ENCODE peak calls at places on chromosomes 2 and 18, in ten cellular contexts. One of them, this sample, is unnamed. For H3K4me1, the result is how much of the 10 kb centered on the place peaks cover.

GRCh38 chr2:131077182-131077846 is 15.9 kb downstream of the FAM168B start:
- DNase-seq in H9: no peak
- DNase-seq in colonic mucosa: no peak
- DNase-seq in DND-41: no peak
- DNase-seq in fibroblast of lung: no peak
- DNase-seq in gastrocnemius medialis: peak
- DNase-seq in tibial artery: no peak
- DNase-seq in OCI-LY7: no peak
- DNase-seq in Peyer's patch: no peak
- DNase-seq in ascending aorta: no peak
- DNase-seq in this sample: no peak

GRCh38 chr18:12060182-12060870 is 33.3 kb upstream of the ANKRD62 start:
- DNase-seq in H9: no peak
- DNase-seq in colonic mucosa: no peak
- DNase-seq in DND-41: no peak
- DNase-seq in fibroblast of lung: no peak
- DNase-seq in gastrocnemius medialis: no peak
- DNase-seq in tibial artery: no peak
- DNase-seq in OCI-LY7: peak
- DNase-seq in Peyer's patch: no peak
- DNase-seq in ascending aorta: no peak
- DNase-seq in this sample: no peak

GRCh38 chr2:216115224-216115582 is 6.1 kb downstream of the XRCC5 start:
- DNase-seq in H9: no peak
- DNase-seq in colonic mucosa: no peak
- DNase-seq in DND-41: peak
- DNase-seq in fibroblast of lung: no peak
- DNase-seq in gastrocnemius medialis: no peak
- DNase-seq in tibial artery: no peak
- DNase-seq in OCI-LY7: peak
- DNase-seq in Peyer's patch: no peak
- DNase-seq in ascending aorta: no peak
- DNase-seq in this sample: no peak

GRCh38 chr18:63578357-63578958 is 8.7 kb upstream of the SERPINB13 start:
- DNase-seq in H9: peak
- DNase-seq in colonic mucosa: peak
- DNase-seq in DND-41: peak
- DNase-seq in fibroblast of lung: peak
- DNase-seq in gastrocnemius medialis: no peak
- DNase-seq in tibial artery: no peak
- DNase-seq in OCI-LY7: peak
- DNase-seq in Peyer's patch: no peak
- DNase-seq in ascending aorta: no peak
- DNase-seq in this sample: no peak

GRCh38 chr18:616380-616995 is 19.7 kb downstream of the CLUL1 start:
- DNase-seq in H9: no peak
- DNase-seq in colonic mucosa: no peak
- DNase-seq in DND-41: no peak
- DNase-seq in fibroblast of lung: peak
- DNase-seq in gastrocnemius medialis: no peak
- DNase-seq in tibial artery: no peak
- DNase-seq in OCI-LY7: peak
- DNase-seq in Peyer's patch: no peak
- DNase-seq in ascending aorta: no peak
- DNase-seq in this sample: no peak

GRCh38 chr2:22002066-22002465 is 878.3 kb downstream of the TDRD15 start:
- DNase-seq in H9: no peak
- DNase-seq in colonic mucosa: no peak
- DNase-seq in DND-41: no peak
- DNase-seq in fibroblast of lung: no peak
- DNase-seq in gastrocnemius medialis: no peak
- DNase-seq in tibial artery: no peak
- DNase-seq in OCI-LY7: no peak
- DNase-seq in Peyer's patch: no peak
- DNase-seq in ascending aorta: no peak
- DNase-seq in this sample: no peak

GRCh38 chr2:56184500-56184996 is 758 bp downstream of the CCDC85A start:
- DNase-seq in H9: peak
- DNase-seq in colonic mucosa: peak
- DNase-seq in DND-41: no peak
- DNase-seq in fibroblast of lung: no peak
- DNase-seq in gastrocnemius medialis: no peak
- DNase-seq in tibial artery: no peak
- DNase-seq in OCI-LY7: no peak
- DNase-seq in Peyer's patch: no peak
- DNase-seq in ascending aorta: no peak
- DNase-seq in this sample: no peak

GRCh38 chr18:2589345-2590060 is 18.1 kb downstream of the NDC80 start:
- DNase-seq in H9: no peak
- DNase-seq in colonic mucosa: no peak
- DNase-seq in DND-41: no peak
- DNase-seq in fibroblast of lung: no peak
- DNase-seq in gastrocnemius medialis: no peak
- DNase-seq in tibial artery: no peak
- DNase-seq in OCI-LY7: no peak
- DNase-seq in Peyer's patch: no peak
- DNase-seq in ascending aorta: no peak
- DNase-seq in this sample: no peak

GRCh38 chr18:21656402-21656801 is 44.3 kb downstream of the SNRPD1 start:
- DNase-seq in H9: no peak
- DNase-seq in colonic mucosa: no peak
- DNase-seq in DND-41: no peak
- DNase-seq in fibroblast of lung: peak
- DNase-seq in gastrocnemius medialis: no peak
- DNase-seq in tibial artery: no peak
- DNase-seq in OCI-LY7: no peak
- DNase-seq in Peyer's patch: no peak
- DNase-seq in ascending aorta: no peak
- DNase-seq in this sample: no peak

GRCh38 chr2:86073225-86073624 is 32.5 kb downstream of the POLR1A start:
- DNase-seq in H9: no peak
- DNase-seq in colonic mucosa: no peak
- DNase-seq in DND-41: no peak
- DNase-seq in fibroblast of lung: no peak
- DNase-seq in gastrocnemius medialis: no peak
- DNase-seq in tibial artery: no peak
- DNase-seq in OCI-LY7: no peak
- DNase-seq in Peyer's patch: no peak
- DNase-seq in ascending aorta: no peak
- DNase-seq in this sample: no peak
- H3K27ac ChIP-seq in H9: no peak
- H3K27ac ChIP-seq in colonic mucosa: no peak
- H3K27ac ChIP-seq in DND-41: peak
- H3K27ac ChIP-seq in fibroblast of lung: no peak
- H3K27ac ChIP-seq in gastrocnemius medialis: peak
- H3K27ac ChIP-seq in tibial artery: peak
- H3K27ac ChIP-seq in OCI-LY7: no peak
- H3K27ac ChIP-seq in Peyer's patch: no peak
- H3K27ac ChIP-seq in ascending aorta: peak
- H3K27ac ChIP-seq in this sample: no peak

DNA sequence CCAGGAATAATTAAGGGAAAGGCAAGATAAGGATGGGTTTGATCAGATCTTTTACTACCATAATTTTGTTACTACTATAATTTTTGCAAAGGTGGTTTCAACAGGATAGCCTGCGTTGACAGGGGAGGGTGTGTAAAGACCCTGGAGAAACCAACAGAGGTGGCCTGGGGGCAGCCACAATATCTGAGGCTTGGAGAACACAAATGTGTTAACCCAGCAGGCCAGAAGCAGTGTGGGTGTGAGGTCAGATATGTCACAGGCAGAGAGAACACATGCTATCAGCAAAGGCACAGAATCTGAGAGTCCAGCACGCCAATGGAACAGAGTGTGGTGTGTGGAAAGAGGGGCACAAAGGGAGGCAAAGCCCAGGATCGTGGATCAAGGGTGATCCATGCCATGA is 399.4 kb upstream of the TRIB2 start:
- DNase-seq in H9: no peak
- DNase-seq in colonic mucosa: no peak
- DNase-seq in DND-41: no peak
- DNase-seq in fibroblast of lung: no peak
- DNase-seq in gastrocnemius medialis: no peak
- DNase-seq in tibial artery: no peak
- DNase-seq in OCI-LY7: no peak
- DNase-seq in Peyer's patch: no peak
- DNase-seq in ascending aorta: no peak
- DNase-seq in this sample: no peak
- H3K4me1 ChIP-seq in H9: under half
- H3K4me1 ChIP-seq in colonic mucosa: under half
- H3K4me1 ChIP-seq in DND-41: under half
- H3K4me1 ChIP-seq in fibroblast of lung: under half
- H3K4me1 ChIP-seq in gastrocnemius medialis: under half
- H3K4me1 ChIP-seq in tibial artery: under half
- H3K4me1 ChIP-seq in OCI-LY7: under half
- H3K4me1 ChIP-seq in Peyer's patch: under half
- H3K4me1 ChIP-seq in ascending aorta: under half
- H3K4me1 ChIP-seq in this sample: under half

DNA sequence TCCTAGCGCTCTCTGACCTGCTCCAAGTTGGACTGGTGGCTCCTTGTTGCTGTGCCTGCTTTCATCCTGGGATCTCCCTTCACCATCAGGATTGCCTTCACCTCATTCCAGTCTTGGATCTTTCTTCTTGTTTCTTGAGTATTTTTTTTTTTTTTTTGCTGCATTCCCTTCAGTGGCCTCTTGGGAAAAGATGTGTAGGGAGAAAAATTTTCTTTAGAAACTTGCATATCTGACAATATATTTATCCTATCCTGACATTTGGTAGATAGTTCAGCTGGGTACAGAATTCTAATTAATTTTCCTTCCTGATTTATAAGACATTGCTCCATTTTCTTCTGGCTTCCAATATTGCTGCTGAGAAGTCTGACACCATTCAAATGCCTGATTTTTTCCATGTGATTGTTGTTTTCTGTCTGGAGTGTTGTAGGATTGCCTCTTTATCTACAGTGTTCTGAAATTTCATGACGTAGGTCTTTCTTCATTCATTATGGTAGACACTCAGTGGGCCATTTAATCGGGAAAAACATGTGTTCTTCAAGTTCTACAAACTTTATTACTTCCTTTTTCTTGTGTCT is 23.0 kb upstream of the IL1A start:
- DNase-seq in H9: no peak
- DNase-seq in colonic mucosa: no peak
- DNase-seq in DND-41: no peak
- DNase-seq in fibroblast of lung: no peak
- DNase-seq in gastrocnemius medialis: no peak
- DNase-seq in tibial artery: no peak
- DNase-seq in OCI-LY7: no peak
- DNase-seq in Peyer's patch: no peak
- DNase-seq in ascending aorta: no peak
- DNase-seq in this sample: no peak
- TF ChIP-seq CTCF in H9: no peak
- TF ChIP-seq CTCF in colonic mucosa: no peak
- TF ChIP-seq CTCF in DND-41: no peak
- TF ChIP-seq CTCF in fibroblast of lung: no peak
- TF ChIP-seq CTCF in gastrocnemius medialis: no peak
- TF ChIP-seq CTCF in tibial artery: no peak
- TF ChIP-seq CTCF in OCI-LY7: no peak
- TF ChIP-seq CTCF in Peyer's patch: no peak
- TF ChIP-seq CTCF in ascending aorta: no peak
- TF ChIP-seq CTCF in this sample: no peak

GRCh38 chr18:79680100-79680879 is 687 bp downstream of the CTDP1 start:
- DNase-seq in H9: no peak
- DNase-seq in colonic mucosa: peak
- DNase-seq in DND-41: peak
- DNase-seq in fibroblast of lung: peak
- DNase-seq in gastrocnemius medialis: no peak
- DNase-seq in tibial artery: no peak
- DNase-seq in OCI-LY7: peak
- DNase-seq in Peyer's patch: peak
- DNase-seq in ascending aorta: no peak
- DNase-seq in this sample: no peak
- H3K27ac ChIP-seq in H9: no peak
- H3K27ac ChIP-seq in colonic mucosa: peak
- H3K27ac ChIP-seq in DND-41: peak
- H3K27ac ChIP-seq in fibroblast of lung: peak
- H3K27ac ChIP-seq in gastrocnemius medialis: peak
- H3K27ac ChIP-seq in tibial artery: peak
- H3K27ac ChIP-seq in OCI-LY7: no peak
- H3K27ac ChIP-seq in Peyer's patch: peak
- H3K27ac ChIP-seq in ascending aorta: peak
- H3K27ac ChIP-seq in this sample: peak

GRCh38 chr18:48776161-48776555 is 174.6 kb downstream of the SMAD7 start:
- DNase-seq in H9: no peak
- DNase-seq in colonic mucosa: no peak
- DNase-seq in DND-41: no peak
- DNase-seq in fibroblast of lung: no peak
- DNase-seq in gastrocnemius medialis: no peak
- DNase-seq in tibial artery: no peak
- DNase-seq in OCI-LY7: no peak
- DNase-seq in Peyer's patch: no peak
- DNase-seq in ascending aorta: no peak
- DNase-seq in this sample: no peak

GRCh38 chr18:48778344-48779011 is 172.3 kb downstream of the SMAD7 start:
- DNase-seq in H9: no peak
- DNase-seq in colonic mucosa: no peak
- DNase-seq in DND-41: no peak
- DNase-seq in fibroblast of lung: no peak
- DNase-seq in gastrocnemius medialis: no peak
- DNase-seq in tibial artery: no peak
- DNase-seq in OCI-LY7: no peak
- DNase-seq in Peyer's patch: no peak
- DNase-seq in ascending aorta: no peak
- DNase-seq in this sample: no peak

GRCh38 chr18:48776641-48777025 is 174.1 kb downstream of the SMAD7 start:
- DNase-seq in H9: no peak
- DNase-seq in colonic mucosa: no peak
- DNase-seq in DND-41: no peak
- DNase-seq in fibroblast of lung: no peak
- DNase-seq in gastrocnemius medialis: no peak
- DNase-seq in tibial artery: no peak
- DNase-seq in OCI-LY7: no peak
- DNase-seq in Peyer's patch: no peak
- DNase-seq in ascending aorta: no peak
- DNase-seq in this sample: no peak

GRCh38 chr18:48777737-48778111 is 173.0 kb downstream of the SMAD7 start:
- DNase-seq in H9: no peak
- DNase-seq in colonic mucosa: no peak
- DNase-seq in DND-41: no peak
- DNase-seq in fibroblast of lung: peak
- DNase-seq in gastrocnemius medialis: no peak
- DNase-seq in tibial artery: peak
- DNase-seq in OCI-LY7: no peak
- DNase-seq in Peyer's patch: no peak
- DNase-seq in ascending aorta: no peak
- DNase-seq in this sample: no peak

DNA sequence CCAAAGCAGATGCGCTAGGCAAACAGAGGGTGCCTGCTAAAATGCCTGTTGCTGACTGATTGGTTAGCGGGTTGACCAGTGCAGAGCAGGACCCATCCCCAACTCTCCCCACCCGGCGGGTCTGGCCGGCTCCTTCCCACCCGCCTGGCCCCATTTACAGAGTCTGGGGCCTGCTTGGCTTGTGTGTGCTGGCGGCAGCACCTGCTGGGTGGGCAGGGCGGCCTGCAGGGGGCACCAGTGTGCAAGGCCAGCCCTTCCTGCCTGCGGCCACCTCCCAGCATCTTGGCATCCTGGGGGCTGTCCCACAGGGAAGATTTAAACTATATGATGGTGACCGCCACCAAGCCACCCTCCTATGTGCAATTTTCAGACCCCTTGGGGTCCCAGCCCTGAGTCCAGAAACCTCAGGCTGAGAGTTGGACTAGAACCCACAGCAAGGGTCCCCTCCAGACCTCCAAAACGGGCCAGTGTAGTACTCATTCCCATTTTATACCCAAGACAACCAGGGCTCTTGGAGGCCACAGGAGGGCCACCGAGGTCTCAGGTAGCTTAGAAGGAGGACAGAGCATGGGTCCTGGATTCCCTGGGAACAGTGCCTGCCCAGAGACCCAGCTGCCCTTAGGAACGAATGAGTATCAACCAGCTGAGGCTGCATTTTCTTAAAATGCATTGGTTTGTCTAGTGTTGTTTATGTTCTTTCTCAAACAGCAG is 173.6 kb downstream of the SMAD7 start:
- DNase-seq in H9: peak
- DNase-seq in colonic mucosa: peak
- DNase-seq in DND-41: peak
- DNase-seq in fibroblast of lung: peak
- DNase-seq in gastrocnemius medialis: no peak
- DNase-seq in tibial artery: no peak
- DNase-seq in OCI-LY7: peak
- DNase-seq in Peyer's patch: peak
- DNase-seq in ascending aorta: no peak
- DNase-seq in this sample: no peak
- H3K4me1 ChIP-seq in H9: under half
- H3K4me1 ChIP-seq in colonic mucosa: under half
- H3K4me1 ChIP-seq in DND-41: under half
- H3K4me1 ChIP-seq in fibroblast of lung: under half
- H3K4me1 ChIP-seq in gastrocnemius medialis: under half
- H3K4me1 ChIP-seq in tibial artery: half or more
- H3K4me1 ChIP-seq in OCI-LY7: under half
- H3K4me1 ChIP-seq in Peyer's patch: under half
- H3K4me1 ChIP-seq in ascending aorta: under half
- H3K4me1 ChIP-seq in this sample: under half